ENCODE peak calls at places on chromosomes 5 and 9, in seven cellular contexts. P is PC-9; A is mucosa of descending colon; E is stomach; Y is CD8-positive, alpha-beta T cell; L is OCI-LY7; G is CD8-positive, alpha-beta memory T cell. V is an unnamed sample.

GRCh38 chr9:17425379-17425778 is 153.5 kb upstream of the SH3GL2 start:
- DNase-seq in E (no peak), A (no peak), Y (no peak), P (no peak), G (no peak), L (no peak), V (no peak)

GRCh38 chr5:125719681-125720676 is 703.2 kb upstream of the GRAMD2B start:
- DNase-seq in A (peak; percentile 16), E (peak; percentile 32), P (no peak), G (no peak), Y (no peak), L (no peak), V (no peak)

GRCh38 chr9:37464006-37464405 is 1.2 kb downstream of the ZBTB5 start:
- DNase-seq in G (no peak), A (no peak), P (no peak), Y (no peak), E (no peak), L (no peak), V (no peak)

GRCh38 chr9:29691758-29692407 is 2118.6 kb upstream of the C9orf72 start:
- DNase-seq in L (peak; percentile 16), P (peak; percentile 0), G (no peak), A (no peak), E (no peak), Y (no peak), V (no peak)

GRCh38 chr9:110251212-110251611 is 5.1 kb downstream of the TXN start:
- DNase-seq in L (no peak), G (no peak), E (no peak), Y (no peak), A (no peak), P (no peak), V (no peak)

GRCh38 chr9:89746385-89747116 is 141.7 kb downstream of the GADD45G start:
- DNase-seq in G (no peak), Y (no peak), E (no peak), A (no peak), L (no peak), P (no peak), V (no peak)

GRCh38 chr5:143355710-143356109 is 47.8 kb downstream of the NR3C1 start:
- DNase-seq in Y (peak; percentile 31), L (no peak), E (peak; percentile 67), A (peak; percentile 52), P (peak; percentile 72), G (peak; percentile 63), V (no peak)

GRCh38 chr5:42995152-42995751 is 44.9 kb downstream of the ANXA2R start:
- DNase-seq in P (no peak), A (no peak), L (no peak), E (no peak), Y (no peak), G (no peak), V (no peak)

GRCh38 chr5:50965621-50966362 is 299.4 kb downstream of the PARP8 start:
- DNase-seq in L (no peak), G (no peak), P (no peak), Y (no peak), E (no peak), A (no peak), V (no peak)

GRCh38 chr9:34413229-34413852 is 36.6 kb upstream of the MYORG start:
- DNase-seq in E (peak; percentile 29), G (no peak), A (peak; percentile 81), Y (no peak), L (peak; percentile 42), P (peak; percentile 29), V (no peak)

GRCh38 chr9:80326105-80326504 is 754.3 kb downstream of the TLE4 start:
- DNase-seq in Y (no peak), P (no peak), G (no peak), E (no peak), A (no peak), L (no peak), V (no peak)

GRCh38 chr9:94821098-94821930 is 94.8 kb downstream of the AOPEP start:
- DNase-seq in L (peak; percentile 8), A (no peak), P (no peak), E (no peak), G (no peak), Y (no peak), V (no peak)

GRCh38 chr5:111655169-111655924 is 101.6 kb downstream of the NREP start:
- DNase-seq in P (no peak), E (no peak), L (no peak), Y (no peak), A (no peak), G (no peak), V (no peak)

GRCh38 chr5:90967851-90968250 is 409.3 kb downstream of the ADGRV1 start:
- DNase-seq in Y (no peak), P (no peak), L (no peak), G (no peak), A (no peak), E (no peak), V (no peak)

GRCh38 chr5:58842851-58843250 is 260.0 kb downstream of the RAB3C start:
- DNase-seq in A (no peak), P (no peak), Y (no peak), E (no peak), G (no peak), L (no peak), V (no peak)

GRCh38 chr9:134660407-134660806 is 18.8 kb downstream of the COL5A1 start:
- DNase-seq in G (no peak), A (no peak), E (no peak), Y (no peak), P (no peak), L (peak; percentile 17), V (no peak)

GRCh38 chr9:134625361-134626140 is 16.1 kb upstream of the COL5A1 start:
- DNase-seq in G (no peak), P (no peak), Y (no peak), A (no peak), E (no peak), L (no peak), V (no peak)

GRCh38 chr9:134130503-134131375 is 5.1 kb upstream of the WDR5 start:
- DNase-seq in G (no peak), L (no peak), P (peak; percentile 95), Y (no peak), A (peak; percentile 16), E (peak; percentile 91), V (no peak)

GRCh38 chr5:169590602-169591001 is 7.0 kb downstream of the SPDL1 start:
- DNase-seq in Y (no peak), L (no peak), A (no peak), G (no peak), E (no peak), P (no peak), V (no peak)

GRCh38 chr9:111891910-111892499 is 4.6 kb upstream of the UGCG start:
- DNase-seq in A (peak; percentile 82), Y (no peak), E (peak; percentile 82), P (peak; percentile 87), L (peak; percentile 73), G (peak; percentile 38), V (no peak)

GRCh38 chr5:14735944-14736343 is 71.4 kb downstream of the OTULIN start:
- DNase-seq in G (no peak), Y (no peak), E (no peak), L (no peak), A (peak; percentile 35), P (no peak), V (no peak)

GRCh38 chr5:151005187-151005974 is 15.0 kb upstream of the GPX3 start:
- DNase-seq in L (no peak), E (no peak), G (no peak), Y (no peak), A (no peak), P (no peak), V (no peak)

GRCh38 chr5:154118832-154119442 is 71.6 kb upstream of the GALNT10 start:
- DNase-seq in A (no peak), E (no peak), P (peak; percentile 50), L (peak; percentile 33), Y (no peak), G (no peak), V (no peak)

GRCh38 chr9:84990416-84990815 is 320.9 kb downstream of the NTRK2 start:
- DNase-seq in L (no peak), G (no peak), P (no peak), E (no peak), A (no peak), Y (no peak), V (no peak)

GRCh38 chr9:127131871-127132270 is 9.4 kb upstream of the ANGPTL2 start:
- DNase-seq in Y (no peak), P (peak; percentile 36), A (no peak), E (peak; percentile 4), L (no peak), G (no peak), V (no peak)

GRCh38 chr9:84266087-84266561 is 74.4 kb downstream of the SLC28A3 start:
- DNase-seq in P (peak; percentile 6), E (no peak), Y (no peak), L (no peak), G (no peak), A (peak; percentile 19), V (no peak)

GRCh38 chr9:91694081-91694870 is 255.8 kb downstream of the ROR2 start:
- DNase-seq in A (no peak), L (no peak), G (peak; percentile 66), Y (no peak), E (no peak), P (no peak), V (no peak)
- H3K4me1 ChIP-seq in A (no peaks in the 10 kb centered on the region), L (no peaks in the 10 kb centered on the region), G (no peaks in the 10 kb centered on the region), Y (no peaks in the 10 kb centered on the region), E (no peaks in the 10 kb centered on the region), P (peaks cover 11% of the 10 kb centered on the region), V (no peaks in the 10 kb centered on the region)

GRCh38 chr9:121901616-121902015 is 191.5 kb downstream of the TTLL11 start:
- DNase-seq in A (no peak), P (no peak), L (peak; percentile 36), E (no peak), Y (no peak), G (no peak), V (no peak)
- H3K4me1 ChIP-seq in A (no peaks in the 10 kb centered on the region), P (no peaks in the 10 kb centered on the region), L (peaks cover 29% of the 10 kb centered on the region), E (peaks cover 22% of the 10 kb centered on the region), Y (no peaks in the 10 kb centered on the region), G (no peaks in the 10 kb centered on the region), V (no peaks in the 10 kb centered on the region)

DNA sequence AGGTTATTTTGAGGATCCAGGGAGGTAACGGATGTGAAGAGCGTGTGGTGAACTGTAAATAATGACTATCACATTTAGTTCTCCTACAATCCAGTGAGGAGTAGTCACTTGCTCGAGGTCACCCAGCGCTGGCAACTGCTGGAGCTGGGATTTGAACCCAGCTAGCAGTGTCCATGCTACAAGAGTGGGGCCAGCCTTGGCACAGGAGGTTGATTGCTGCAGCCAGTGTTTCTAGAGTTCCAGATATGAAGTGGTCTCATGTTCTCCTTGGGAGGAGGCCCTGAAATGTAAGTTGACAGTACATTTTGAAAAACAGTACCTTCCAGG is 765 bp downstream of the CCDC107 start:
- DNase-seq in L (no peak), E (no peak), Y (no peak), P (peak; percentile 17), A (no peak), G (no peak), V (no peak)
- H3K4me1 ChIP-seq in L (peaks cover 65% of the 10 kb centered on the region), E (peaks cover 65% of the 10 kb centered on the region), Y (peaks cover 53% of the 10 kb centered on the region), P (peaks cover 24% of the 10 kb centered on the region), A (peaks cover 52% of the 10 kb centered on the region), G (peaks cover 68% of the 10 kb centered on the region), V (peaks cover 20% of the 10 kb centered on the region)

DNA sequence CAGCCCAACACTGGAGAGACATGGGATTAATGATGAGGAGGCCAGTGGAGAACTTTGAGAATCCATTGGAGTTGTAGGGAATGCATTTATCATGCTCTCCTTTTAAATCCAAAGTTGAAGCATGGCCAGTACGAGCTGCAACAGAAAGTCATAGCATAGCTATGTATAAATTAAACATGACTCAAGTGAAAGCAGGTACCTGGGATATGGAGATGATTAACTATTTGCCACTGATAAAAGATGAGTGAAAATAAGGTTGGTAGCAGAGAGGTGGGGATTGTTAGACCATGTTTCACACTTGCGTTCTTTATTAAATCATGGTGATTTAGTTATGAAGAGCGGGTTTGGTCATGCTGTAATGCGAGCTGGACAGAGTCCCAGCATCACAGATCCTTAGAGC is 189.6 kb downstream of the ARHGEF28 start:
- DNase-seq in G (no peak), Y (no peak), P (no peak), E (no peak), A (no peak), L (no peak), V (no peak)
- H3K4me1 ChIP-seq in G (no peaks in the 10 kb centered on the region), Y (no peaks in the 10 kb centered on the region), P (peaks cover 38% of the 10 kb centered on the region), E (peaks cover 2% of the 10 kb centered on the region), A (no peaks in the 10 kb centered on the region), L (no peaks in the 10 kb centered on the region), V (no peaks in the 10 kb centered on the region)

V was measured in esophagus squamous epithelium.